ENCODE peak calls at places on chromosomes 12 and 14, in five cellular contexts. T, P, L, B and E are unnamed samples.

GRCh38 chr12:109232731-109233130 is 76.4 kb downstream of the FOXN4 start:
- DNase-seq in L (no peak), B (no peak), T (no peak), P (peak; percentile 13), E (no peak)

GRCh38 chr12:92133166-92133565 is 12.5 kb downstream of the BTG1 start:
- DNase-seq in P (no peak), B (no peak), T (no peak), L (no peak), E (no peak)

GRCh38 chr12:27488479-27488878 is 35.5 kb upstream of the PPFIBP1 start:
- DNase-seq in L (no peak), T (no peak), P (no peak), B (no peak), E (no peak)

GRCh38 chr14:75204106-75204505 is 27.7 kb upstream of the TMED10 start:
- DNase-seq in T (no peak), L (no peak), B (no peak), P (no peak), E (peak; percentile 61)

GRCh38 chr14:35821546-35822411 is 4.4 kb upstream of the BRMS1L start:
- DNase-seq in P (no peak), L (peak; percentile 17), B (no peak), T (no peak), E (no peak)

GRCh38 chr14:70052990-70053389 is 135.8 kb downstream of the SLC8A3 start:
- DNase-seq in B (peak; percentile 48), L (no peak), P (no peak), T (peak; percentile 43), E (no peak)

GRCh38 chr12:42426733-42427132 is 100.8 kb downstream of the PPHLN1 start:
- DNase-seq in B (no peak), L (no peak), T (peak; percentile 59), P (no peak), E (no peak)

GRCh38 chr14:88919502-88919901 is 95.1 kb downstream of the TTC8 start:
- DNase-seq in L (no peak), P (no peak), T (no peak), B (no peak), E (no peak)

GRCh38 chr14:55973285-55973800 is 144.9 kb upstream of the PELI2 start:
- DNase-seq in T (no peak), L (no peak), B (no peak), P (no peak), E (no peak)

GRCh38 chr12:88703790-88704189 is 123.5 kb upstream of the KITLG start:
- DNase-seq in L (no peak), P (no peak), T (no peak), B (no peak), E (no peak)

GRCh38 chr12:80622271-80622670 is 85.2 kb upstream of the MYF6 start:
- DNase-seq in L (no peak), T (no peak), B (no peak), P (no peak), E (no peak)

GRCh38 chr14:57066887-57067513 is 201.7 kb downstream of the EXOC5 start:
- DNase-seq in L (peak; percentile 37), T (peak; percentile 71), B (peak; percentile 35), P (peak; percentile 29), E (no peak)

GRCh38 chr12:70660620-70661219 is 23.5 kb upstream of the PTPRB start:
- DNase-seq in T (peak; percentile 47), B (no peak), P (no peak), L (no peak), E (peak; percentile 71)

GRCh38 chr12:93972411-93973208 is 175.8 kb upstream of the PLXNC1 start:
- DNase-seq in T (no peak), B (no peak), L (no peak), P (no peak), E (no peak)

GRCh38 chr14:92600318-92601053 is 86.9 kb downstream of the RIN3 start:
- DNase-seq in B (no peak), L (no peak), T (no peak), P (no peak), E (no peak)